ENCODE peak calls at places on chromosomes 16 and 17, in eight cellular contexts. J is heart left ventricle, K is sigmoid colon, A is breast epithelium, O is transverse colon, Q is H1, I is A549, E is esophagus squamous epithelium. F is an unnamed sample.

GRCh38 chr16:75997606-75998005 is 271.3 kb upstream of the CPHXL start:
- DNase-seq in J (no peak), K (no peak), A (no peak), O (no peak), Q (no peak), I (no peak), E (no peak), F (no peak)

GRCh38 chr16:28218109-28218508 is 6.3 kb upstream of the XPO6 start:
- DNase-seq in J (no peak), K (no peak), A (no peak), O (peak; percentile 27), Q (no peak), I (peak; percentile 49), E (no peak), F (no peak)

GRCh38 chr17:68175905-68176304 is 71.9 kb upstream of the AMZ2 start:
- DNase-seq in J (no peak), K (no peak), A (no peak), O (no peak), Q (no peak), I (no peak), E (no peak), F (no peak)

GRCh38 chr17:49993423-49994037 is 1.5 kb downstream of the DLX3 start:
- DNase-seq in J (no peak), K (no peak), A (no peak), O (no peak), Q (no peak), I (no peak), E (no peak), F (no peak)

GRCh38 chr17:16178836-16179235 is 36.5 kb downstream of the NCOR1 start:
- DNase-seq in J (no peak), K (no peak), A (no peak), O (no peak), Q (no peak), I (no peak), E (no peak), F (no peak)

GRCh38 chr16:27692576-27692975 is 142.6 kb downstream of the KATNIP start:
- DNase-seq in J (no peak), K (no peak), A (no peak), O (no peak), Q (no peak), I (no peak), E (no peak), F (no peak)

GRCh38 chr17:74027539-74027938 is 175.9 kb upstream of the RPL38 start:
- DNase-seq in J (no peak), K (no peak), A (no peak), O (no peak), Q (no peak), I (no peak), E (no peak), F (no peak)

GRCh38 chr16:57071840-57072541 is 20.4 kb upstream of the CPNE2 start:
- DNase-seq in J (no peak), K (no peak), A (no peak), O (no peak), Q (no peak), I (peak; percentile 44), E (no peak), F (no peak)

GRCh38 chr17:47117386-47117785 is 71.7 kb downstream of the CDC27 start:
- DNase-seq in J (no peak), K (no peak), A (no peak), O (no peak), Q (no peak), I (no peak), E (no peak), F (no peak)

GRCh38 chr16:67884-68789 is 4.3 kb downstream of the RHBDF1 start:
- DNase-seq in J (peak; percentile 55), K (peak; percentile 81), A (no peak), O (no peak), Q (no peak), I (no peak), E (no peak), F (no peak)

GRCh38 chr16:85396879-85397871 is 215.9 kb upstream of the GSE1 start:
- DNase-seq in J (peak; percentile 60), K (peak; percentile 65), A (no peak), O (no peak), Q (no peak), I (peak; percentile 28), E (no peak), F (no peak)

GRCh38 chr17:41480581-41480980 is 370 bp downstream of the KRT35 start:
- DNase-seq in J (no peak), K (no peak), A (no peak), O (no peak), Q (no peak), I (no peak), E (no peak), F (no peak)

GRCh38 chr17:4162775-4163498 is 19.9 kb downstream of the CYB5D2 start:
- DNase-seq in J (no peak), K (no peak), A (no peak), O (no peak), Q (no peak), I (no peak), E (no peak), F (no peak)

GRCh38 chr17:57360266-57360665 is 103.9 kb downstream of the MSI2 start:
- DNase-seq in J (no peak), K (no peak), A (no peak), O (no peak), Q (no peak), I (no peak), E (no peak), F (no peak)

GRCh38 chr17:7932483-7932891 is 481 bp downstream of the CNTROB start:
- DNase-seq in J (no peak), K (peak; percentile 78), A (no peak), O (peak; percentile 43), Q (no peak), I (peak; percentile 51), E (no peak), F (no peak)
- TF ChIP-seq POLR2A in J (no peak), K (no peak), A (no peak), O (no peak), Q (no peak), I (no peak), E (no peak), F (no peak)

DNA sequence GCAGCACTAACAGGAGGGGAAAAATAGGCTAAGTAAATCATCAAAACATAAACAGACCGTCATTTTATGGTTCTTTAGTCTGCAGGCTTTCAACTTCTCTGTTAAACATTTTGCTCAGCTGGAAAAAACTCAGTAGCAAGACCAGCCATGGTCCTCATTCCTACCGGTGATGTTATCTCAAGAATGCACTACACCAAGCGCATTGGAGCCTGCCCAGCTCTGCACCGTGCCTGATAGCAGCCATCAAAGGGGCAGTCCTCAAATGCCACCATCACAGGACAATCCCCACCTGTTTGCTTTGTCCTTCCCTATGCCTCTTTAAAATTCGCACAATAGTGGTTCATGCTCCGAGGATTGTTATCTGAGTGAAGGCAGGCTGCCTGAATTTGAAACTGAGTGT is 181.5 kb upstream of the MON1B start:
- DNase-seq in J (no peak), K (no peak), A (no peak), O (no peak), Q (no peak), I (no peak), E (no peak), F (no peak)
- H3K4me1 ChIP-seq in J (no peaks in the 10 kb centered on the region), K (no peaks in the 10 kb centered on the region), A (no peaks in the 10 kb centered on the region), O (no peaks in the 10 kb centered on the region), Q (no peaks in the 10 kb centered on the region), I (no peaks in the 10 kb centered on the region), E (no peaks in the 10 kb centered on the region), F (no peaks in the 10 kb centered on the region)

GRCh38 chr17:8746501-8747236 is 2.0 kb upstream of the CCDC42 start:
- DNase-seq in J (no peak), K (no peak), A (no peak), O (no peak), Q (no peak), I (no peak), E (no peak), F (no peak)
- H3K4me3 ChIP-seq in J (peak overlapping the region; percentile 50), K (no peak overlapping the region), A (peak overlapping the region; percentile 63), O (peak overlapping the region; percentile 59), Q (peak overlapping the region; percentile 62), I (peak overlapping the region; percentile 54), E (peak overlapping the region; percentile 40), F (peak overlapping the region; percentile 73)

GRCh38 chr17:39357978-39358377 is 43.4 kb downstream of the FBXL20 start:
- DNase-seq in J (no peak), K (no peak), A (no peak), O (peak; percentile 43), Q (no peak), I (peak; percentile 23), E (no peak), F (no peak)
- TF ChIP-seq POLR2A in J (no peak), K (no peak), A (no peak), O (no peak), Q (no peak), I (no peak), E (no peak), F (no peak)

GRCh38 chr17:37694734-37695133 is 50.1 kb downstream of the HNF1B start:
- DNase-seq in J (no peak), K (no peak), A (no peak), O (no peak), Q (no peak), I (no peak), E (no peak), F (no peak)

GRCh38 chr17:37698856-37699255 is 46.0 kb downstream of the HNF1B start:
- DNase-seq in J (no peak), K (no peak), A (no peak), O (no peak), Q (no peak), I (no peak), E (no peak), F (no peak)

GRCh38 chr17:37698132-37698615 is 46.7 kb downstream of the HNF1B start:
- DNase-seq in J (no peak), K (no peak), A (no peak), O (no peak), Q (no peak), I (peak; percentile 40), E (no peak), F (no peak)

GRCh38 chr17:37697331-37697730 is 47.5 kb downstream of the HNF1B start:
- DNase-seq in J (no peak), K (no peak), A (no peak), O (no peak), Q (no peak), I (no peak), E (no peak), F (no peak)

GRCh38 chr17:37696366-37696765 is 48.5 kb downstream of the HNF1B start:
- DNase-seq in J (no peak), K (peak; percentile 14), A (no peak), O (no peak), Q (no peak), I (no peak), E (no peak), F (no peak)
- H3K4me1 ChIP-seq in J (no peaks in the 10 kb centered on the region), K (no peaks in the 10 kb centered on the region), A (no peaks in the 10 kb centered on the region), O (peaks cover 7% of the 10 kb centered on the region), Q (no peaks in the 10 kb centered on the region), I (peaks cover 18% of the 10 kb centered on the region), E (no peaks in the 10 kb centered on the region), F (no peaks in the 10 kb centered on the region)

GRCh38 chr17:55577687-55578086 is 66.4 kb upstream of the SMIM36 start:
- DNase-seq in J (peak; percentile 68), K (no peak), A (no peak), O (no peak), Q (no peak), I (no peak), E (no peak), F (no peak)
- H3K4me3 ChIP-seq in J (peak overlapping the region; percentile 5), K (no peak overlapping the region), A (peak overlapping the region; percentile 40), O (peak overlapping the region; percentile 9), Q (no peak overlapping the region), I (no peak overlapping the region), E (no peak overlapping the region), F (peak overlapping the region; percentile 42)

GRCh38 chr17:7014261-7014994 is 2.0 kb downstream of the RNASEK start:
- DNase-seq in J (peak; percentile 99), K (peak; percentile 99), A (peak; percentile 96), O (peak; percentile 99), Q (peak; percentile 81), I (peak; percentile 98), E (peak; percentile 88), F (peak; percentile 97)
- TF ChIP-seq POLR2A in J (peak; percentile 68), K (peak; percentile 92), A (peak; percentile 70), O (peak; percentile 96), Q (peak; percentile 55), I (peak; percentile 89), E (peak; percentile 89), F (peak; percentile 89)

F was measured in gastrocnemius medialis.